ENCODE peak calls at places on chromosomes 11 and 22, in four cellular contexts. R, A, G and Z are unnamed samples.

GRCh38 chr22:42560381-42560780 is 6.6 kb downstream of the SERHL2 start:
- DNase-seq in R (no peak), G (no peak), A (no peak), Z (no peak)

GRCh38 chr11:17744151-17744940 is 9.8 kb downstream of the KCNC1 start:
- DNase-seq in A (no peak), G (no peak), R (peak; percentile 34), Z (no peak)

GRCh38 chr22:19805821-19806212 is 45.2 kb downstream of the TBX1 start:
- DNase-seq in G (no peak), R (no peak), A (no peak), Z (no peak)

GRCh38 chr11:47332791-47333525 is 19.5 kb downstream of the MYBPC3 start:
- DNase-seq in G (no peak), A (no peak), R (no peak), Z (no peak)

GRCh38 chr11:78733031-78733430 is 158.4 kb upstream of the NARS2 start:
- DNase-seq in A (no peak), G (no peak), R (peak; percentile 7), Z (no peak)

GRCh38 chr22:20549232-20549841 is 41.9 kb downstream of the MED15 start:
- DNase-seq in R (no peak), G (no peak), A (no peak), Z (no peak)

GRCh38 chr22:42222140-42222539 is 48.3 kb downstream of the TCF20 start:
- DNase-seq in G (no peak), R (no peak), A (no peak), Z (no peak)

GRCh38 chr11:111675891-111676290 is 73.6 kb downstream of the SIK2 start:
- DNase-seq in A (no peak), R (no peak), G (no peak), Z (no peak)

GRCh38 chr22:29343313-29343805 is 27.9 kb upstream of the RASL10A start:
- DNase-seq in A (no peak), R (peak; percentile 40), G (no peak), Z (no peak)

GRCh38 chr11:111561801-111562325 is 21.3 kb downstream of the LAYN start:
- DNase-seq in R (peak; percentile 86), A (peak; percentile 63), G (no peak), Z (peak; percentile 74)

GRCh38 chr11:47523491-47524199 is 29.3 kb downstream of the CELF1 start:
- DNase-seq in A (peak; percentile 92), G (no peak), R (peak; percentile 87), Z (peak; percentile 74)

GRCh38 chr11:27795955-27796861 is 96.0 kb upstream of the BDNF start:
- DNase-seq in A (peak; percentile 27), G (peak; percentile 57), R (peak; percentile 9), Z (peak; percentile 78)

GRCh38 chr11:70608568-70609314 is 210.4 kb downstream of the CTTN start:
- DNase-seq in G (no peak), A (peak; percentile 57), R (peak; percentile 49), Z (peak; percentile 16)

GRCh38 chr11:73965764-73966121 is 14.9 kb downstream of the DNAJB13 start:
- DNase-seq in A (no peak), R (no peak), G (no peak), Z (no peak)

DNA sequence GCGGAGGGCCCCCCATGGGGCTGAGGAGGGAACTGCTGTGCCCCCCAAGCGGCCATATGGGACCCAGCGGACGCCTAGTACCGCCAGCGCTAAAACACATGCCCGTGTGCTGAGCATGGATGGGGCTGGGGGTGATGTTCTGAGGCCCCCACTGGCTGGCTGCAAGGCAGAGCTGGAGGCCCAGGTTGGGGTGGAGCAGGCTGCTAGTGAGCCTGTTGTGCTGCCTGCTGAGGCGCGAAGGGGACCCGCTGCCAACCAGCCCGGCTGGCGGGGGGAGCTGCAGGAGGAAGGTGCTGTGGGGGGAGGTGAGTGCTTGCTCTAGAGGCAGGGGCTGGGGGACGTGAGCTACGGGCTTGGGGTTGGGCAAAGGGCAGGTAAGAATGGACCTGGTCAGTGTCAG is 3.2 kb downstream of the PCNX3 start:
- DNase-seq in G (no peak), R (no peak), A (no peak), Z (no peak)
- H3K23ac ChIP-seq in G (no peak overlapping the region), R (no peak overlapping the region), A (no peak overlapping the region), Z (no peak overlapping the region)

GRCh38 chr11:133531450-133531849 is 851 bp downstream of the OPCML start:
- DNase-seq in G (no peak), R (no peak), A (no peak), Z (peak; percentile 60)
- H3K18ac ChIP-seq in G (no peak overlapping the region), R (no peak overlapping the region), A (no peak overlapping the region), Z (no peak overlapping the region)

DNA sequence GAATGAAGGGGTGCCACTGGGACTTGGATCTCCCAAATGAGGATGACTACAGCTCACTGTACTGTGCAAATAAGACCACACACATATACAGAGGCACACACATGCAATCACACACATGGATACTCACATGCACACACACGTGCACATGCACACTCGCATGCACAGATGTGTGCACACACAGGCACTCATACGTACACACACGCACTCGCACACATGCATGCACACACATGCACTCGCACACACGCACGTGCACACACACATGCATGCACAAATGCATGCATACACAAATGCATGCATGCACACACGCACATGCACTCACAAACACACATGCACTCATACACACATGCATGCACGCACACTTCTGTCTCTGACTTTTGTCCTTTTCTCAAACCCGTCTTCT is 36.0 kb downstream of the TECTA start:
- DNase-seq in G (no peak), A (no peak), R (no peak), Z (no peak)
- H3K23ac ChIP-seq in G (no peak overlapping the region), A (no peak overlapping the region), R (no peak overlapping the region), Z (no peak overlapping the region)

GRCh38 chr22:44703269-44703870 is 1.4 kb downstream of the PRR5 start:
- DNase-seq in G (no peak), A (no peak), R (no peak), Z (no peak)

GRCh38 chr22:44700456-44700855 is 1.5 kb upstream of the PRR5 start:
- DNase-seq in A (peak; percentile 49), G (no peak), R (peak; percentile 36), Z (no peak)

GRCh38 chr22:44702479-44703219 is 645 bp downstream of the PRR5 start:
- DNase-seq in G (peak; percentile 51), R (peak; percentile 54), A (peak; percentile 76), Z (peak; percentile 40)

GRCh38 chr22:44701187-44701586 is 817 bp upstream of the PRR5 start:
- DNase-seq in R (no peak), G (no peak), A (no peak), Z (no peak)

DNA sequence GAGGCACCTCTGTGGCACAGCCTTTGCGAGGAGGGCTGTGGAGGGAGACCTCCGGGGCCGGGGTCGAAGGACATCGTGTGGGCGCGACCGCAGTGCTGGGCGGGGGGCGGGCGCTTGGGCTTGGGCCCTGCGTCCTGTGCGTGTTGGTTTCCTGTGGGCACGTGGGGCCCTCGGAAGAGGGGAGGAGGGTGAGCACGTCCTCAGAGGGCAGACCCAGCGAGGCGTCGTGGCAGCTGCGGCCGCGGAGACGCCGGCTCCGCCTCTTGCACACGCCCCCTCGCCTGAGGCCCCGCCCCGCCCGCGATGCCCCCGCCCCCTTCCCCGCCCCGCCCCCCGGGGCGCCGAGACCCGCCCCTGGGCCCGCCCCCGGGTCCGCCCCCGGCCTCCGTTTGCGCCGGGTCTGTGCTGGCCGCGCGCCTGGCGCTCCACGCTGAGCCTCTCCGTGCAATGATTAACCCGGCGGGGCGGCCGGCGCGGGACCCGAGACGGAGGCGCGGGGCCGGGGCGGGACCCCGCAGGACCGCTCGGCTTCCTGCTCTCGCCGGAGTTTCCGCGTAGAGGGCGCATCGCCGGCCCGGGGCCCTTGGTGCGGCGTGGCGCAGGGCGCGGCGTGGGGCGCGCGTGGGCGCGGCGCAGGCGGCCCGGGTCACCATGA is at the start of gene PRR5:
- DNase-seq in R (peak; percentile 91), A (peak; percentile 88), G (peak; percentile 61), Z (peak; percentile 74)
- H3K18ac ChIP-seq in R (peak within 1 kb of the TSS; percentile 83), A (peak within 1 kb of the TSS; percentile 80), G (peak within 1 kb of the TSS; percentile 95), Z (peak within 1 kb of the TSS; percentile 35)

GRCh38 chr11:130514851-130515250 is 66.4 kb downstream of the ADAMTS15 start:
- DNase-seq in R (no peak), G (no peak), A (no peak), Z (no peak)
- H3K23ac ChIP-seq in R (no peak overlapping the region), G (no peak overlapping the region), A (no peak overlapping the region), Z (no peak overlapping the region)

GRCh38 chr11:61688368-61689163 is 8.4 kb downstream of the DAGLA start:
- DNase-seq in A (no peak), R (no peak), G (no peak), Z (no peak)
- H3K18ac ChIP-seq in A (no peak overlapping the region), R (no peak overlapping the region), G (peak overlapping the region; percentile 44), Z (no peak overlapping the region)

GRCh38 chr11:93767018-93767417 is 17.1 kb upstream of the MED17 start:
- DNase-seq in A (no peak), G (no peak), R (no peak), Z (peak; percentile 45)
- H3K23ac ChIP-seq in A (no peak overlapping the region), G (no peak overlapping the region), R (no peak overlapping the region), Z (no peak overlapping the region)

DNA sequence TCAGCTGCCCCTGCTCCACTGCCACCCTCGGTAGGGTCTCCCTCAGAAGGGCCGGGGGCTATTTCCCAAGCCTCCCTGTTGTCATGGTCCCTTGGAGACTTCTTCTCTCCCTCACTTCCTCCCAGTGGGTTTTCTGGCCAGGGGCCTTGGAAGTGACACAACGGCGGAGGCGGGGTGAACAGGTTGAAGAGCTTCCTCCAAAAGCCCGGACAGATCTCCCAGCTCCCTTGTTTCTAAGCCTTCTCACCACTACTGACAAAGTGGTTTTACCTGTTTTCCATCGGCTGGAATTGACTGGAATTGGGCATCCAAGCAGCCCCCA is 14.5 kb downstream of the MYH9 start:
- DNase-seq in A (no peak), G (no peak), R (peak; percentile 9), Z (peak; percentile 66)
- H3K18ac ChIP-seq in A (no peak overlapping the region), G (peak overlapping the region; percentile 81), R (no peak overlapping the region), Z (peak overlapping the region; percentile 12)

GRCh38 chr11:19311306-19312030 is 70.7 kb upstream of the E2F8 start:
- DNase-seq in A (peak; percentile 57), R (peak; percentile 50), G (peak; percentile 66), Z (peak; percentile 59)

GRCh38 chr11:19306570-19306969 is 65.8 kb upstream of the E2F8 start:
- DNase-seq in G (no peak), R (no peak), A (no peak), Z (no peak)

GRCh38 chr11:19313140-19313539 is 72.4 kb upstream of the E2F8 start:
- DNase-seq in A (no peak), G (no peak), R (no peak), Z (no peak)

DNA sequence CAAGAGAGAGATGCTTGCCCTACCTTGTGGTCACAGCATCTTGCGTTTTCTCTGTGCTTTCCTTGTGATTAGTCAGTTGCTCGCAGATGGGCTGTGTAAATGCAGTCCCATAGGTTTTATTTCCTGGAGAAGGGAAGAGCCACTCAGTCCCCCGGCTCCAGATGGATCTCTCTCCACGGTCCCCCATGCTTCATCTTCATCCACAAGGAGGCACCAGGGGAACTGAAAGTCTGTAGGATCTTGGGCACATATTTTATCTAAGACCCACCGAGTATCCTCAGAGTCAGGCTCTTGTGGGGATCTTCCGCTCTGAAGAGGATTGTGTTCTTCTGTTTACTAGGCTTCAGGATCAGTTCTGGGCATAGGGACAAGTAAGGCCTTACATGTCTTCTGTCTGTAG is 66.8 kb upstream of the E2F8 start:
- DNase-seq in G (no peak), A (no peak), R (no peak), Z (peak; percentile 35)
- H3K23ac ChIP-seq in G (no peak overlapping the region), A (no peak overlapping the region), R (no peak overlapping the region), Z (no peak overlapping the region)

DNA sequence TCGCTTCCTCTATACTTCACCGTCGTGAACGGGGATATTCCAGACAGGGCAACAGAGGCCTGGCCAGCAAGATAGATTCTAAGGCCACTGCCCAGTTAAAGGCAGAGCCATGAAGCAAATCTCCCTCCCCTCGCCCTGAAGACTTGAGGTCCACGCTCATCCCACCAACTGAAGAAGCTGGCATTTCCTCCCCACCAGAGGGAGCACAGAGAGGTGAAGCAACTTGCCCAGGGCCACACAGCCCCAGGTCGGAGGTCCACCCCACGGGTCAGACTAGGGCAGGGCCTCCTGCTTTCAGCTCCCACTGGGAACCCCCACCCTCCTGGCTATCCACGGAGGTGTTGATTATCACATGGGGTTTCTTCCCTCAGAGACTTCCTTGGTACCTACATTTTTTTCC is 27.4 kb downstream of the MN1 start:
- DNase-seq in G (no peak), A (no peak), R (no peak), Z (no peak)
- H3K18ac ChIP-seq in G (peak overlapping the region; percentile 92), A (no peak overlapping the region), R (no peak overlapping the region), Z (no peak overlapping the region)